ENCODE peak calls at places on chromosomes 4 and X, in four cellular contexts. D is K562, K is H1, X is GM12878. J is an unnamed sample.
A peak's percentile ranks its signal among the peaks of the same experiment; 100 is the strongest.

GRCh38 chr4:8310306-8310705 is 40.8 kb downstream of the HTRA3 start:
- DNase-seq in D (no peak), K (no peak), X (no peak), J (no peak)

GRCh38 chr4:102569200-102569599 is 68.0 kb downstream of the NFKB1 start:
- DNase-seq in D (no peak), K (no peak), X (no peak), J (peak; percentile 71)

GRCh38 chr4:159272341-159273125 is 169.7 kb downstream of the RAPGEF2 start:
- DNase-seq in D (no peak), K (no peak), X (no peak), J (peak; percentile 55)

GRCh38 chr4:155799794-155800123 is 40.9 kb downstream of the GUCY1B1 start:
- DNase-seq in D (no peak), K (no peak), X (no peak), J (no peak)

GRCh38 chr4:172750910-172751309 is 417.7 kb upstream of the GALNT7 start:
- DNase-seq in D (no peak), K (no peak), X (peak; percentile 13), J (no peak)

GRCh38 chr4:167883271-167883670 is 209.1 kb upstream of the ANXA10 start:
- DNase-seq in D (no peak), K (no peak), X (no peak), J (no peak)

GRCh38 chr4:7647932-7648812 is 213.4 kb upstream of the PSAPL1 start:
- DNase-seq in D (peak; percentile 35), K (no peak), X (no peak), J (peak; percentile 80)

GRCh38 chr4:120704529-120704928 is 218.0 kb downstream of the PRDM5 start:
- DNase-seq in D (no peak), K (no peak), X (no peak), J (no peak)

GRCh38 chrX:110588164-110588563 is 207.5 kb downstream of the CHRDL1 start:
- DNase-seq in D (no peak), K (no peak), X (no peak), J (no peak)

GRCh38 chrX:1486177-1486576 is 33.5 kb upstream of the ASMTL start:
- DNase-seq in D (no peak), K (no peak), X (no peak), J (no peak)

GRCh38 chr4:16225139-16225538 is 1.1 kb downstream of the TAPT1 start:
- DNase-seq in D (no peak), K (no peak), X (no peak), J (peak; percentile 41)

GRCh38 chrX:110394653-110395052 is 36.0 kb downstream of the RTL9 start:
- DNase-seq in D (peak; percentile 24), K (no peak), X (no peak), J (peak; percentile 86)

GRCh38 chr4:41281038-41281634 is 24.4 kb downstream of the UCHL1 start:
- DNase-seq in D (peak; percentile 67), K (no peak), X (peak; percentile 48), J (peak; percentile 77)

GRCh38 chr4:10288830-10289533 is 168.2 kb downstream of the ZNF518B start:
- DNase-seq in D (no peak), K (no peak), X (no peak), J (no peak)

GRCh38 chr4:82005153-82005552 is 368.6 kb downstream of the HNRNPD start:
- DNase-seq in D (no peak), K (no peak), X (no peak), J (no peak)

GRCh38 chr4:75056277-75056676 is 123.4 kb downstream of the PARM1 start:
- DNase-seq in D (no peak), K (no peak), X (no peak), J (no peak)

GRCh38 chr4:84578540-84579409 is 4.2 kb upstream of the CDS1 start:
- DNase-seq in D (peak; percentile 13), K (no peak), X (no peak), J (peak; percentile 58)

GRCh38 chr4:54384152-54384551 is 155.1 kb downstream of the PDGFRA start:
- DNase-seq in D (no peak), K (no peak), X (no peak), J (no peak)

DNA sequence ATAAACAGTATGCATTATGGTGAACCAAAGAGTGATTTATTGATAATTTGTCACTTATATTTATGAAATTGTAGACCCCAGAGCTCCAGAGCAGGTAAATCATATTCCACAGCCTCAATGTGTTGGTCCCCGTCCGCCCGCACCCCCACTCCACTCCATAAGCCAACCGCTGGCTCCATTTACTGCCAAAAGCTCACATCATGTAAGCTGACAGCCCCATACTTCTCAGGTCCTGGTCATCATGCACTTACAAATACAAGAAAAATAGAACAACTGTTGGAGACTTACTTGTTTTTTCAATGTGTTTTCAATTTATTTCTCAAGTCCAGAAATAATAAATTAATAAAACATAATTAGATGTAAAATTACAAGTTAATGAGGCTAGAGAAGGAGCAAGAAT is 235.7 kb upstream of the HAND2 start:
- DNase-seq in D (no peak), K (no peak), X (no peak), J (no peak)
- TF ChIP-seq CHD1 in D (no peak), K (no peak), X (no peak), J (no peak)

DNA sequence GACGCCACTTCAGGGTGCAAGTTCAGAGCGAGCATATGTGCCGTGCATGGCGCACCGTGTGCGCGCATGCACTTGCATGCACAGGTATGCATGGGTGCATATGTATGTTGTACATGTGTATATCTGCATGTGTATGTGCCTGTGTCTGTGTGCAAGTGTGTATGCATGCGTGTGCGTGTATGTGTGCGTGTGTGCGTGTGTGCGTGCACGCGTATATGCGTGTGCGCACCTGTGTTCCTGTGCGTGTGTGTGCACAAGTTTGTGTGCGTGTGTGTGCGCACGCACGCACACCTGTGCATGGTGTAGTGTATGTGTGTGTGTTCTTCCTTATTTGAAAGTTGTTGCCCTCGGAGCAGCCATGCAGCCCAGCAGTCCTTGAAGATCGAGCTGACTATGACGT is 76.8 kb downstream of the GPR143 start:
- DNase-seq in D (no peak), K (no peak), X (no peak), J (no peak)
- TF ChIP-seq CHD1 in D (no peak), K (no peak), X (no peak), J (no peak)

GRCh38 chrX:141180851-141181250 is 3.9 kb upstream of the LDOC1 start:
- DNase-seq in D (no peak), K (no peak), X (no peak), J (no peak)

GRCh38 chrX:141176586-141177451 is at the start of gene LDOC1:
- DNase-seq in D (peak; percentile 60), K (peak; percentile 70), X (no peak), J (peak; percentile 71)

GRCh38 chrX:141175786-141176185 is 1.1 kb downstream of the LDOC1 start:
- DNase-seq in D (no peak), K (no peak), X (no peak), J (no peak)
- TF ChIP-seq CHD1 in D (no peak), K (no peak), X (no peak), J (no peak)

GRCh38 chrX:13373807-13374187 is 53.9 kb upstream of the ATXN3L start:
- DNase-seq in D (no peak), K (no peak), X (no peak), J (peak; percentile 82)

GRCh38 chrX:13380230-13380629 is 60.4 kb upstream of the ATXN3L start:
- DNase-seq in D (no peak), K (no peak), X (no peak), J (peak; percentile 69)

GRCh38 chrX:13374364-13374763 is 54.5 kb upstream of the ATXN3L start:
- DNase-seq in D (no peak), K (no peak), X (no peak), J (no peak)

GRCh38 chrX:13377537-13377936 is 57.7 kb upstream of the ATXN3L start:
- DNase-seq in D (no peak), K (no peak), X (no peak), J (peak; percentile 95)

GRCh38 chrX:13376857-13377441 is 57.1 kb upstream of the ATXN3L start:
- DNase-seq in D (no peak), K (no peak), X (no peak), J (peak; percentile 95)
- TF ChIP-seq CHD1 in D (no peak), K (no peak), X (no peak), J (no peak)

GRCh38 chrX:112863850-112864249 is 23.2 kb upstream of the AMOT start:
- DNase-seq in D (no peak), K (no peak), X (no peak), J (no peak)
- TF ChIP-seq CHD1 in D (no peak), K (no peak), X (no peak), J (no peak)